ENCODE peak calls at places on chromosomes 3 and 15, in six cellular contexts. H, S, I, N, U and B are unnamed samples.

GRCh38 chr3:157130138-157130880 is 29.6 kb downstream of the CCNL1 start:
- DNase-seq in H (peak), U (peak), N (peak), I (peak), S (peak), B (peak)

GRCh38 chr15:75208501-75209288 is 7.0 kb downstream of the C15orf39 start:
- DNase-seq in N (peak), S (no peak), I (no peak), U (no peak), H (peak), B (no peak)

GRCh38 chr15:50907866-50908208 is 646 bp upstream of the AP4E1 start:
- DNase-seq in N (peak), H (no peak), S (peak), I (peak), U (no peak), B (peak)

GRCh38 chr3:196609343-196609775 is 30.1 kb upstream of the NRROS start:
- DNase-seq in N (peak), U (peak), H (peak), I (peak), S (peak), B (peak)

GRCh38 chr15:35827156-35827555 is 281.2 kb upstream of the DPH6 start:
- DNase-seq in I (peak), N (no peak), U (no peak), S (no peak), H (no peak), B (no peak)

GRCh38 chr15:89088605-89089315 is 504 bp downstream of the ABHD2 start:
- DNase-seq in N (peak), U (no peak), I (peak), H (peak), S (no peak), B (no peak)

GRCh38 chr15:76904461-76905012 is 603 bp downstream of the SCAPER start:
- DNase-seq in S (peak), H (no peak), N (peak), I (peak), U (peak), B (no peak)

GRCh38 chr3:74303711-74304110 is 310.7 kb downstream of the CNTN3 start:
- DNase-seq in H (no peak), I (no peak), N (no peak), U (no peak), S (no peak), B (no peak)

GRCh38 chr3:95341314-95341713 is 1278.5 kb downstream of the NSUN3 start:
- DNase-seq in S (no peak), U (no peak), N (peak), I (no peak), H (no peak), B (no peak)

GRCh38 chr3:101824691-101825090 is 24.6 kb upstream of the NFKBIZ start:
- DNase-seq in N (no peak), U (no peak), H (no peak), S (no peak), I (peak), B (peak)

GRCh38 chr3:126982125-126982521 is 792 bp upstream of the PLXNA1 start:
- DNase-seq in N (no peak), I (peak), U (no peak), S (peak), H (peak), B (peak)

GRCh38 chr3:103059481-103059880 is 624.7 kb downstream of the ZPLD1 start:
- DNase-seq in N (no peak), I (no peak), S (no peak), H (no peak), U (no peak), B (no peak)

GRCh38 chr3:11638669-11639402 is 4.9 kb downstream of the VGLL4 start:
- DNase-seq in U (no peak), S (no peak), I (peak), N (no peak), H (peak), B (no peak)

GRCh38 chr15:29103825-29104565 is 165.6 kb downstream of the NSMCE3 start:
- DNase-seq in H (peak), S (peak), U (peak), I (peak), N (peak), B (peak)

GRCh38 chr3:23865595-23866396 is 51.0 kb downstream of the NKIRAS1 start:
- DNase-seq in H (no peak), S (peak), N (no peak), I (peak), U (no peak), B (no peak)

GRCh38 chr3:121970047-121970446 is 52.0 kb downstream of the ILDR1 start:
- DNase-seq in I (peak), S (peak), H (no peak), N (no peak), U (no peak), B (no peak)

GRCh38 chr15:70376031-70376928 is 278.6 kb upstream of the TLE3 start:
- DNase-seq in I (peak), H (no peak), N (no peak), S (no peak), U (no peak), B (no peak)

GRCh38 chr3:119611664-119612063 is 14.0 kb downstream of the PLA1A start:
- DNase-seq in N (no peak), I (no peak), H (no peak), U (no peak), S (no peak), B (no peak)

GRCh38 chr3:53846134-53846850 is at the start of the genes CHDH and IL17RB:
- DNase-seq in U (no peak), H (peak), N (peak), S (no peak), I (no peak), B (no peak)

GRCh38 chr3:134371542-134372324 is 2.5 kb downstream of the AMOTL2 start:
- DNase-seq in S (no peak), I (peak), U (no peak), N (no peak), H (no peak), B (peak)

GRCh38 chr3:162328649-162329048 is 832.0 kb downstream of the OTOL1 start:
- DNase-seq in H (no peak), N (no peak), U (no peak), I (no peak), S (no peak), B (no peak)

GRCh38 chr3:184338538-184338945 is 1.1 kb downstream of the FAM131A start:
- DNase-seq in S (peak), I (peak), H (peak), N (peak), U (peak), B (peak)

GRCh38 chr3:23324745-23325144 is 121.6 kb downstream of the UBE2E2 start:
- DNase-seq in U (no peak), S (peak), H (no peak), N (no peak), I (peak), B (peak)

GRCh38 chr3:56810912-56811544 is 9.3 kb upstream of the ARHGEF3 start:
- DNase-seq in N (no peak), S (no peak), I (no peak), H (no peak), U (no peak), B (no peak)

GRCh38 chr3:13228584-13228983 is 155.4 kb upstream of the IQSEC1 start:
- DNase-seq in I (no peak), H (no peak), S (no peak), U (no peak), N (no peak), B (no peak)

GRCh38 chr3:40754966-40755365 is 230.2 kb downstream of the ZNF621 start:
- DNase-seq in S (no peak), U (no peak), I (no peak), H (no peak), N (no peak), B (no peak)

GRCh38 chr15:99504823-99505551 is 60.8 kb upstream of the MEF2A start:
- DNase-seq in N (no peak), H (no peak), I (peak), S (peak), U (no peak), B (no peak)

GRCh38 chr15:89002281-89002761 is 85.9 kb upstream of the ABHD2 start:
- DNase-seq in U (no peak), S (peak), N (no peak), H (peak), I (peak), B (peak)

GRCh38 chr3:187264051-187264450 is 27.5 kb downstream of the MASP1 start:
- DNase-seq in U (no peak), S (peak), H (no peak), I (peak), N (no peak), B (peak)

GRCh38 chr3:98817546-98817945 is 54.4 kb downstream of the ST3GAL6 start:
- DNase-seq in N (no peak), H (no peak), U (no peak), S (peak), I (peak), B (peak)

GRCh38 chr3:184594386-184595035 is 32.9 kb downstream of the EPHB3 start:
- DNase-seq in H (peak), S (no peak), U (no peak), N (no peak), I (no peak), B (no peak)

GRCh38 chr15:39270976-39271375 is 309.9 kb upstream of the THBS1 start:
- DNase-seq in U (no peak), N (no peak), S (peak), I (peak), H (no peak), B (peak)

GRCh38 chr15:80694624-80695098 is 449 bp upstream of the ABHD17C start:
- DNase-seq in I (peak), H (peak), S (no peak), N (no peak), U (no peak), B (peak)

GRCh38 chr3:138400651-138401070 is 33.8 kb upstream of the ESYT3 start:
- DNase-seq in I (no peak), H (no peak), U (no peak), N (no peak), S (no peak), B (no peak)

GRCh38 chr3:57256844-57257243 is 29.3 kb downstream of the APPL1 start:
- DNase-seq in N (no peak), S (no peak), U (no peak), I (no peak), H (no peak), B (no peak)

GRCh38 chr15:36951747-36952247 is 148.6 kb downstream of the MEIS2 start:
- DNase-seq in H (no peak), I (peak), N (no peak), U (no peak), S (peak), B (peak)

DNA sequence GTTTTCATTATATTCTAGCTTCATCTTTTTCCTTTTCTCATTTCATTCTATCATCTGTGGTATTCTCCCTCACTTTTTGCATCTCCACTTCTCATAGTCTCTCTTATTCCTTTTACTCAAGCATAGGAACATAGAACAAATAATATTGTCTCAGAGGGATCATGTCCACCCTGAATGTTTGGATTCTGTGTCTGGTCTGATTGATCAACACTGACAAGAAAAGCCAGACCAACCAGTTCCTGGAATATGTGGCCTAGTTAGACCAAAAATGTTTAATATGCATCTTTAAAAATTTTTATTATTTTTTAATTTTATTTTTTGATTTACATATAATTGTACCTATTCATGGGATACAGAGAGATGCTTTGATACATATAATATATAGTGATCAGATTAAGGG is 212.0 kb upstream of the ALCAM start:
- DNase-seq in H (no peak), I (no peak), S (no peak), U (no peak), N (no peak), B (no peak)
- H3K4me3 ChIP-seq in H (no peak), I (no peak), S (no peak), U (no peak), N (no peak), B (no peak)

GRCh38 chr15:64387562-64388168 is at the start of gene TRIP4:
- DNase-seq in S (peak), H (peak), N (peak), I (peak), U (peak), B (peak)
- TF ChIP-seq CTCF in S (no peak), H (no peak), N (no peak), I (peak), U (no peak), B (no peak)

GRCh38 chr3:183265157-183265642 is 12.1 kb downstream of the B3GNT5 start:
- DNase-seq in I (peak), S (peak), H (no peak), N (peak), U (no peak), B (peak)
- H3K4me3 ChIP-seq in I (peak), S (peak), H (no peak), N (no peak), U (peak), B (no peak)

DNA sequence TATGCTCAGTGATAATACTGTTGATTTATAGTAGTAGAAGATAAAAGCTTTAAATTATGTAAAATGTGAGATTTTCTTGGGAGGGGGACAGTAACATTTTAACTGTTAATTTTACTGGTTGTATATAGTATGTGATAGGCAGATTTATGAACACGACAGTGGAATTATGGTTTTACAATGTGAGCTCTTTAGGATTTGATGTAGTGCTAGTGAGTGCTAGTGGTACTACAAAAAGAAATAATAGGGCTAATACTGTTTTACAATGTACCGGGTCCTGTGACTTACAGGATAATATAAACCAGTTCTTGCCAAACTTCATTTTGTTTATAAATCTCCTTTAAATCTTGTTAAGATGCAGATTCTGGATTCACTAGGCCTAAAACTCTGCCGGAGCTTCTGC is 165.7 kb downstream of the TCF12 start:
- DNase-seq in S (no peak), N (no peak), U (no peak), I (no peak), H (no peak), B (no peak)
- TF ChIP-seq CTCF in S (no peak), N (no peak), U (no peak), I (no peak), H (no peak), B (no peak)

GRCh38 chr3:149375164-149375823 is 2.2 kb downstream of the TM4SF1 start:
- DNase-seq in H (no peak), I (peak), N (no peak), S (no peak), U (no peak), B (no peak)

GRCh38 chr3:149377408-149378111 is at the start of gene TM4SF1:
- DNase-seq in S (peak), N (peak), H (peak), U (peak), I (peak), B (peak)

GRCh38 chr3:149375824-149376196 is 1.6 kb downstream of the TM4SF1 start:
- DNase-seq in H (no peak), S (no peak), I (no peak), N (no peak), U (no peak), B (no peak)

GRCh38 chr3:149378420-149379388 is 1.3 kb upstream of the TM4SF1 start:
- DNase-seq in S (no peak), U (no peak), I (no peak), H (no peak), N (no peak), B (no peak)

DNA sequence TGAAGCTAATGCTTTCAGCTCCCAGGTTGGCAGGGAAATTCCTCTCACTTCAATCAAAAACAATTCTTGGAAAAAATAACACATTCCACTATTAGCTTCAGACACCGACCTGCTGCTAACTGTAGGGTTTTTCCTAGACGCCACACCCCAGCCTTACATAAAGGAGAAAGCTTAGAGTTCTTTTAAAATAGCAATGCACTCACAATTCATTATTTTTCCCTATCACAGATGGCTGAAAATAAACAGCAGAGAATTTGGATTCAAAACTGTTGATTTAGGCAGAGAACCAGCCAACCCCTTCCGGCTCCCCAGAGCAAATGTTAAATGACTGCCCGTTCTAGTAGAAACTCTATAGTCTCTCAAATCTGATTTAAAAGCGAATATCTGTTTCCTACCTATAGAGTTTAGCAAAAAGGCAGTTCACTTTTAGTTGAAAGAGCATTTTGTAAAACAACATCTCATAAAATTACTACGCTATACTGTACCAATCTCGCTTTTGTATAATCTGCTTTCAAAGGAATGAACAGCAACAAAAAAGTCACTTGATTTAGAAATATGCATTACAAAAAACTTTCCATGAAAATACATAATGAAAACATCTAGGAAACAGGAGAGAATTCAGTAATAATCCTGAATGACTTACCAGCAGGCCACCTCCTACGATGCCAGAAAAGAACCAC is 581 bp downstream of the TM4SF1 start:
- DNase-seq in I (peak), H (no peak), U (no peak), S (peak), N (peak), B (peak)
- H3K4me3 ChIP-seq in I (peak), H (peak), U (peak), S (peak), N (peak), B (peak)

GRCh38 chr15:71708052-71708432 is 102.3 kb upstream of the NR2E3 start:
- DNase-seq in I (no peak), N (no peak), U (no peak), S (no peak), H (no peak), B (peak)
- TF ChIP-seq CTCF in I (no peak), N (no peak), U (no peak), S (no peak), H (no peak), B (no peak)